ENCODE peak calls at places on chromosome 10, in four cellular contexts. T is left ventricle myocardium inferior, M is mammary epithelial cell, W is BJ. B is an unnamed sample.
A peak's percentile ranks its signal among the peaks of the same experiment; 100 is the strongest.

GRCh38 chr10:132162021-132162531 is 24.7 kb upstream of the DPYSL4 start:
- DNase-seq in T (no peak), M (no peak), W (no peak), B (no peak)

GRCh38 chr10:43727935-43728334 is 79.3 kb upstream of the ZNF32 start:
- DNase-seq in T (no peak), M (no peak), W (no peak), B (no peak)

GRCh38 chr10:1290071-1290471 is 233.9 kb downstream of the WDR37 start:
- DNase-seq in T (no peak), M (peak; percentile 75), W (no peak), B (no peak)

GRCh38 chr10:50248057-50248456 is 3.3 kb downstream of the ASAH2 start:
- DNase-seq in T (no peak), M (no peak), W (no peak), B (no peak)

GRCh38 chr10:79266092-79266491 is 81.2 kb upstream of the PPIF start:
- DNase-seq in T (no peak), M (peak; percentile 33), W (no peak), B (no peak)

GRCh38 chr10:103578782-103579382 is 85.4 kb downstream of the NEURL1 start:
- DNase-seq in T (no peak), M (no peak), W (no peak), B (no peak)

GRCh38 chr10:43193496-43194080 is 55.3 kb downstream of the CSGALNACT2 start:
- DNase-seq in T (no peak), M (no peak), W (no peak), B (no peak)

GRCh38 chr10:121942749-121943148 is 14.9 kb upstream of the ATE1 start:
- DNase-seq in T (no peak), M (peak; percentile 66), W (peak; percentile 69), B (no peak)

GRCh38 chr10:98411768-98412167 is 3.2 kb downstream of the PYROXD2 start:
- DNase-seq in T (no peak), M (no peak), W (no peak), B (no peak)

GRCh38 chr10:23402856-23403255 is 36.0 kb upstream of the OTUD1 start:
- DNase-seq in T (no peak), M (no peak), W (no peak), B (no peak)

GRCh38 chr10:5629789-5630436 is 36.5 kb downstream of the ASB13 start:
- DNase-seq in T (peak; percentile 83), M (peak; percentile 57), W (no peak), B (peak; percentile 63)

GRCh38 chr10:121484401-121484800 is 113.8 kb downstream of the FGFR2 start:
- DNase-seq in T (no peak), M (no peak), W (no peak), B (no peak)

GRCh38 chr10:70478191-70479160 is at the start of gene PALD1:
- DNase-seq in T (peak; percentile 83), M (no peak), W (no peak), B (peak; percentile 31)

GRCh38 chr10:45657033-45657926 is 15.3 kb downstream of the ZFAND4 start:
- DNase-seq in T (no peak), M (no peak), W (no peak), B (no peak)

GRCh38 chr10:7312179-7312857 is 98.5 kb downstream of the SFMBT2 start:
- DNase-seq in T (no peak), M (no peak), W (no peak), B (no peak)

GRCh38 chr10:92305133-92306072 is 14.4 kb downstream of the MARCHF5 start:
- DNase-seq in T (no peak), M (no peak), W (no peak), B (no peak)

GRCh38 chr10:26804418-26805393 is 56.1 kb downstream of the ABI1 start:
- DNase-seq in T (no peak), M (no peak), W (no peak), B (no peak)

GRCh38 chr10:103553743-103554487 is 60.4 kb downstream of the NEURL1 start:
- DNase-seq in T (no peak), M (no peak), W (no peak), B (no peak)

GRCh38 chr10:113788604-113789083 is 37.2 kb downstream of the PLEKHS1 start:
- DNase-seq in T (no peak), M (peak; percentile 98), W (peak; percentile 85), B (no peak)

GRCh38 chr10:81876253-81876731 is 1.3 kb downstream of the NRG3 start:
- DNase-seq in T (no peak), M (no peak), W (no peak), B (peak; percentile 39)

GRCh38 chr10:94334857-94335256 is 27.9 kb downstream of the NOC3L start:
- DNase-seq in T (no peak), M (no peak), W (no peak), B (no peak)

GRCh38 chr10:32141018-32141807 is 85.0 kb upstream of the KIF5B start:
- DNase-seq in T (no peak), M (no peak), W (no peak), B (no peak)

GRCh38 chr10:44363716-44364115 is 21.2 kb downstream of the CXCL12 start:
- DNase-seq in T (no peak), M (no peak), W (no peak), B (no peak)

GRCh38 chr10:125035136-125035535 is 93.2 kb downstream of the ZRANB1 start:
- DNase-seq in T (no peak), M (peak; percentile 83), W (peak; percentile 87), B (no peak)

GRCh38 chr10:121313119-121313858 is 285.0 kb downstream of the FGFR2 start:
- DNase-seq in T (no peak), M (peak; percentile 86), W (no peak), B (no peak)

GRCh38 chr10:125083576-125083920 is 76.8 kb downstream of the CTBP2 start:
- DNase-seq in T (no peak), M (no peak), W (peak; percentile 71), B (no peak)

DNA sequence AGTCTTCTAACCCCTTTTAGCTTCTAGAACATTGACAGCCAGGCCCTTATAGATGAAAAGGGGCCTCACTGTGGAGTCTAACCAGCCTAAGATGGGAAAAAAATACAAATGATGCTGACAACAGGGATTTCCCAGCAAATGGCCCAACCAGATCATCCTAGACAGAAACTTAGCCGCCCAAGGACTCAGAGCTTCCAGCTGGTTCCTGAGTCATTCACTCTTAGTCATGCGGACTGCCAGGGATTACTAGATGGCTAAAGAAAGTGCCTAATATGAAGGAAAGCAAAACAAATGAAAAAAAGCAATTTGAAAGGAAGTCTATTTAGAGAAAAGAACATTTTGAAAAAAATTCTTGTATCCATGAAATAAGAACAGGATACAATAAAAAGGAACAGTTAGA is 23.7 kb downstream of the TSPAN14 start:
- DNase-seq in T (no peak), M (peak; percentile 98), W (no peak), B (no peak)
- TF ChIP-seq CTCF in T (no peak), M (no peak), W (no peak), B (no peak)

GRCh38 chr10:126448091-126448490 is 59.8 kb upstream of the ADAM12 start:
- DNase-seq in T (no peak), M (no peak), W (no peak), B (no peak)
- TF ChIP-seq CTCF in T (no peak), M (no peak), W (no peak), B (no peak)

GRCh38 chr10:116470768-116471415 is 43.2 kb downstream of the PNLIPRP3 start:
- DNase-seq in T (no peak), M (peak; percentile 63), W (no peak), B (no peak)
- TF ChIP-seq CTCF in T (no peak), M (peak; percentile 58), W (no peak), B (peak; percentile 49)

GRCh38 chr10:58514102-58514472 is 1.4 kb downstream of the BICC1 start:
- DNase-seq in T (no peak), M (peak; percentile 16), W (no peak), B (no peak)

GRCh38 chr10:58511765-58512469 is 755 bp upstream of the BICC1 start:
- DNase-seq in T (peak; percentile 42), M (no peak), W (no peak), B (no peak)

GRCh38 chr10:58515296-58515956 is 2.8 kb downstream of the BICC1 start:
- DNase-seq in T (no peak), M (peak; percentile 41), W (no peak), B (no peak)

GRCh38 chr10:58513189-58514101 is 773 bp downstream of the BICC1 start:
- DNase-seq in T (peak; percentile 71), M (peak; percentile 62), W (peak; percentile 49), B (peak; percentile 23)

DNA sequence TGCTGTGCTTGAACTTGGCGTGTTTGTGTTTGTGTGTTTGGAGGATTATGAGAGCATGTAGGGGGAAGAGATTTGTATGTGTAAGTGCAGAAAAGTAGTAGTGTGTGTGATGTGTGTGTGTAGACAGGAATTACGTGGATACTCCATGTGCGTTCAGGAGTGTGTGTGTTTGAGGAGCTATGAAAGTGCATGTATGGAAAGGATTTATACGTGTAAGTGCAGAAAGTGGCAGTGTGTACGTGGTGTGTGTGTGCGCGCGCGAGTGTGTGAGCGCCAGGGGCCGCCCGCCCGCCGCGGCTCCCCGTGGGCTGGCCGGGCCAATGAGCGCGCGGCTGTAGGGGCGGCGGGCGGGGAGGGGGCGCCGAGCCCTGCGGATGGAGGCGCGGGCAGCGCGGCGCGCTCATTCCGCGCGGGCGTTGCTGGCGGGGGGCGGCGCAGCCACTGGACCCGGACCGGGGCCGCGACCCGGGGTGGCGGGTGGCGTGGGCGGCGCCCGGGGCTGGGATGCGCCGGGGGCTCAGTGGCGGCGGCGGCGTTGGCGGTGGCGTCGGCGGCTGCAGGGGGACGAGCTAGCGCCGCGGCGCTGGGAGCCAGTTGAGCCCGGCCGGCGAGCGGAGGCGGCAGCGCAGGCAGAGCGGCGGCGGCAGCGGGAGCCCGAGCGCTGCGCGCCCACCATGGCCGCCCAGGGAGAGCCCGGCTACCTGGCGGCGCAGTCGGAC is at the start of gene BICC1:
- DNase-seq in T (peak; percentile 42), M (peak; percentile 46), W (no peak), B (peak; percentile 46)
- TF ChIP-seq CTCF in T (no peak), M (no peak), W (no peak), B (no peak)

B was measured in progenitor cell of endocrine pancreas.